ENCODE peak calls at places on chromosomes 1 and 21, in four cellular contexts. M, U, J and D are unnamed samples.

GRCh38 chr1:221839794-221840395 is 98.0 kb upstream of the DUSP10 start:
- ATAC-seq in J (no peak), U (peak; percentile 93), M (peak; percentile 95), D (peak; percentile 64)

GRCh38 chr1:17865912-17866311 is 110.8 kb downstream of the ACTL8 start:
- ATAC-seq in J (no peak), U (no peak), M (peak; percentile 56), D (no peak)

GRCh38 chr1:234963180-234963903 is 165.3 kb downstream of the TOMM20 start:
- ATAC-seq in J (peak; percentile 64), M (peak; percentile 36), U (peak; percentile 79), D (peak; percentile 26)

GRCh38 chr1:205355054-205355453 is 1.7 kb downstream of the KLHDC8A start:
- ATAC-seq in U (no peak), J (no peak), M (no peak), D (no peak)

GRCh38 chr1:169105434-169106094 is 926 bp upstream of the ATP1B1 start:
- ATAC-seq in J (peak; percentile 52), M (peak; percentile 42), U (peak; percentile 55), D (peak; percentile 45)

GRCh38 chr1:205569411-205570172 is 62.2 kb downstream of the ELK4 start:
- ATAC-seq in M (no peak), J (no peak), U (no peak), D (no peak)

GRCh38 chr1:108961198-108961597 is 2.1 kb downstream of the CLCC1 start:
- ATAC-seq in J (no peak), M (no peak), U (no peak), D (no peak)

GRCh38 chr1:91803847-91804545 is 82.0 kb downstream of the TGFBR3 start:
- ATAC-seq in J (peak; percentile 75), M (no peak), U (peak; percentile 87), D (no peak)

GRCh38 chr1:42173155-42173933 is 8.8 kb upstream of the GUCA2A start:
- ATAC-seq in J (peak; percentile 89), U (peak; percentile 86), M (peak; percentile 54), D (peak; percentile 65)

GRCh38 chr1:13950637-13951036 is 250.6 kb downstream of the PRDM2 start:
- ATAC-seq in U (peak; percentile 68), M (no peak), J (peak; percentile 92), D (no peak)

DNA sequence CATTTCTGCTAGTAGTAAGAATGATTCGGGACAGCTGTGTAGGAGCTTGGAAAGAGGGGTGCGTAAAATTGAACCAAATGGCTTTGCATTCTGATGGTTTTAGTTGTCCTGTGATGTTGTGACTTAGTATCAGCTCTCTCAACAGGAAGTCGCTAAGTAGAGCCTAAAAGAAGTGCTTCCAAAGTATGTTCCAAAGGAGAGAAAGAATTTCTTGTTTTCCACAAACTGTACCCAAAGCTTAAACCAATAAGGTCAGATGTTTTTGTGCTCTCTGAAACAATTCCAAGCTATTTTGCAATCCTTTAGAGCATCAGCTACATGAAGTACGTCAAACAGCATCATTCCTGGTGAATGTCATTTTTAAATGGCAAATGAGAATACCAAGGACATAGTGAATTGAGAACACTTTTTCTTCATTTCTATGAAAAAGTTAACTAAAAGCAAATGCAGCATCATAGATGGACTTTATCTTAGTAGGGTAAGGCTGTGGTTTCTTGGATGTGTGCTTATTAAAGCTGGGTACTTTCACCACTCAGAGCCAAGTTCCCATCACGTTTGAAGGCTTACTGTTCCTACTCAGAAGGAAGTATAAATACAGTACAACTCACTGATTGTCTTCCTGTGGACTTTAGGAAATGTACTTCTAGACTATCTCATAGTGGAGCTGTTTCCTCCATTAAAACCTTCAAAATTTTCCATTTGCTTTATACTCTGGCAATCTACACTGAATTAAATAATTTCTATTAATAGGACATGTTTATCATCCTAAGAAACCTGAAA is 148.6 kb downstream of the C1orf21 start:
- ATAC-seq in U (no peak), M (no peak), J (no peak), D (peak; percentile 89)
- TF ChIP-seq EP300 in U (no peak), M (no peak), J (no peak), D (no peak)

GRCh38 chr21:26795866-26796329 is 49.3 kb downstream of the ADAMTS1 start:
- ATAC-seq in M (peak; percentile 81), J (no peak), U (no peak), D (peak; percentile 71)
- TF ChIP-seq EP300 in M (no peak), J (no peak), U (no peak), D (no peak)

GRCh38 chr21:38796426-38796825 is 9.3 kb upstream of the ETS2 start:
- ATAC-seq in M (no peak), J (peak; percentile 11), U (no peak), D (no peak)

GRCh38 chr21:38795475-38795874 is 10.3 kb upstream of the ETS2 start:
- ATAC-seq in U (no peak), M (no peak), J (no peak), D (no peak)

GRCh38 chr21:38798481-38798882 is 7.2 kb upstream of the ETS2 start:
- ATAC-seq in U (peak; percentile 47), M (peak; percentile 82), J (peak; percentile 89), D (no peak)

GRCh38 chr21:38798081-38798480 is 7.6 kb upstream of the ETS2 start:
- ATAC-seq in U (no peak), M (no peak), J (no peak), D (no peak)

GRCh38 chr21:38797470-38797869 is 8.3 kb upstream of the ETS2 start:
- ATAC-seq in U (no peak), M (peak; percentile 67), J (peak; percentile 82), D (no peak)
- TF ChIP-seq EP300 in U (no peak), M (no peak), J (no peak), D (no peak)

GRCh38 chr1:27009601-27010197 is 3.0 kb downstream of the TENT5B start:
- ATAC-seq in J (no peak), U (no peak), M (peak; percentile 5), D (no peak)

GRCh38 chr1:27011976-27012563 is 580 bp downstream of the TENT5B start:
- ATAC-seq in U (no peak), J (no peak), M (peak; percentile 5), D (no peak)

GRCh38 chr1:27007909-27008582 is 4.6 kb downstream of the TENT5B start:
- ATAC-seq in U (no peak), J (no peak), M (no peak), D (peak; percentile 26)

GRCh38 chr1:27010226-27010994 is 2.2 kb downstream of the TENT5B start:
- ATAC-seq in M (peak; percentile 17), U (no peak), J (no peak), D (no peak)

GRCh38 chr1:27011058-27011764 is 1.4 kb downstream of the TENT5B start:
- ATAC-seq in M (peak; percentile 30), J (peak; percentile 7), U (no peak), D (peak; percentile 56)
- TF ChIP-seq EP300 in M (no peak), J (no peak), U (no peak), D (no peak)

GRCh38 chr1:183873642-183874041 is 68.7 kb downstream of the RGL1 start:
- ATAC-seq in U (no peak), J (no peak), M (no peak), D (peak; percentile 22)

GRCh38 chr1:183879966-183880365 is 75.0 kb downstream of the RGL1 start:
- ATAC-seq in U (no peak), M (no peak), J (no peak), D (no peak)

GRCh38 chr1:183877321-183877720 is 72.4 kb downstream of the RGL1 start:
- ATAC-seq in U (no peak), M (no peak), J (peak; percentile 26), D (peak; percentile 71)

GRCh38 chr1:183879477-183879876 is 74.6 kb downstream of the RGL1 start:
- ATAC-seq in J (no peak), M (no peak), U (no peak), D (peak; percentile 53)

GRCh38 chr1:183876284-183876683 is 71.4 kb downstream of the RGL1 start:
- ATAC-seq in J (no peak), M (no peak), U (no peak), D (no peak)
- TF ChIP-seq EP300 in J (no peak), M (no peak), U (no peak), D (no peak)

DNA sequence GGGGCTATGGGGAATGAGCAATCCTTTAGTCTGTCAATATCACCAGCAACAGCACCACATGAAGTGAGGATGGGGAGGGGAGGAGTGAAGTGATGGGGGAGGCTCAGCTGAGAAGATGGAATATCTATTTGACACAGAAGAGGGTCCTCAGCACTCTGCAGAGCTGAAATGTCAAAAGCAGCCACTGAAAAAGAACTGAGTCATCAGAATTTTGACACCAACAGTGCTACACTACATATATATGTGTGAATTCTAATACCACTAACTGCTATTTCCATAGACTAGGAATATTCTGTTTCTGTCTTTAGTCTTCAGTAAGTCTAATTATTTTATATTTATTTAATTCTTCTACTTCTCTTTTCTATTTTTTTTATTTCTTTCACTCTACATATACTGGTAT is 427.0 kb upstream of the PBX1 start:
- ATAC-seq in U (no peak), J (no peak), M (no peak), D (no peak)
- TF ChIP-seq EP300 in U (no peak), J (no peak), M (no peak), D (no peak)

GRCh38 chr1:190098756-190099155 is 378.9 kb downstream of the BRINP3 start:
- ATAC-seq in U (no peak), M (no peak), J (no peak), D (no peak)

GRCh38 chr1:190098107-190098506 is 379.6 kb downstream of the BRINP3 start:
- ATAC-seq in U (no peak), J (no peak), M (no peak), D (no peak)

GRCh38 chr1:190104959-190105358 is 372.7 kb downstream of the BRINP3 start:
- ATAC-seq in M (no peak), J (no peak), U (no peak), D (no peak)

GRCh38 chr1:190102757-190103326 is 374.8 kb downstream of the BRINP3 start:
- ATAC-seq in J (no peak), M (no peak), U (no peak), D (no peak)
- TF ChIP-seq EP300 in J (no peak), M (no peak), U (no peak), D (no peak)

DNA sequence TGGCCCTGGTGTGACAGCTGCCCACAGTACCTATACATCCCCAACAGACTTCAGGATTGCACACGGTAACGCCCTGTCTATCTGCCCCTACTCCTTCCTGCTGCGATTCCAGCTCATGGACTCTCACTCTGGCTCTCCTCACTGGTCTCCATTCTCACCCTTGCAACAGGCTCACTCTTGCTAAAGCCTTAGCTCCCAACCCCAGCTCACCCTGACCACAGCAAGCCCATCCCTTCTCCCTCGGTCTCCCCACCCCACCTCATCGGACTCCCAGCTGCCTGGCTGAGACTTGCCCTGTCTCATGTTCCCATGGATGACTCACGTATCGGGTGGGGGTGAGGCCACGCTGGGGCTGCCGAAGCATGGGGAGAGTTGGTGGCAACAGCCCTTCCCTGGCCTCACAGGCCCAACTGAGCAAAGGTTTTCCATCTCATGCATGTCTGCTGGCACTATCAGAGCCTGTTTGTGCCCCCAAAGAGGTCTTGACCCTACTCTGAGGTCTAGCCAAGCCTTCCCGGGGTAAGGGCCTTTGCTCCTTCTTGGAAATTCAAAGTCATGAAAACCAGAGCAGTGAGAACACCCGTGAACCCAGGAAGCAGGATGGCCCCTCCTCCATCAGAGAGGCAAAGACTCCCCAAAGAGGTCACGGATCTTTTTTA is 7.1 kb downstream of the PHLDA3 start:
- ATAC-seq in U (no peak), J (peak; percentile 85), M (peak; percentile 74), D (peak; percentile 86)
- TF ChIP-seq EP300 in U (no peak), J (peak; percentile 51), M (peak; percentile 18), D (no peak)

DNA sequence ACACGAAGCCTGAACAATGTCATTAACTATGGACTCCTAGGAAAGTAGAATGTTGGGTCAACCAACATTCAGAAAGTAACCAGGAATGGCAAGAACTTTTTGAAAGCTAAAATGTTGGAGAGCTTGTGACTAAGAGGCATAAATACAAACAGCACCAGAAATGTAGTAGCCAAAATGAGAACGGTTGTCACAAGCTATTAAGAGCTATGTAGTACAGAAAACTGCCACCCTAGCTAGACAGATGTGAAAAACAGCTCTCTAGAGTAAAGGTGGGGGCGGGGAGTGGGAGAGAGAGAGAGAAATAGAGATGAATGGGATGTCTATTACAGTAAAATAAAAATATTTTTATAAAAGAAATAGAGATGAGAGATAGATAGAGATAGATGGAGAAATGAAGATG is 35.1 kb downstream of the SLC44A5 start:
- ATAC-seq in M (no peak), J (no peak), U (no peak), D (no peak)
- TF ChIP-seq EP300 in M (no peak), J (no peak), U (no peak), D (no peak)